ENCODE peak calls at places on chromosome 4, in nine cellular contexts. F is astrocyte; A is activated effector memory CD4-positive, alpha-beta T cell treated with anti-CD3 and anti-CD28 coated beads, Interleukin-2, amount 50 U/mL, for 16 hours; N is ELF-1; K is HEK293T; Q is stimulated activated CD4-positive, alpha-beta T cell treated with anti-CD3 and anti-CD28 coated beads, TNF-alpha, amount 100 ng/mL, for 4 hours; H is GOT3; U is cardiac fibroblast; C is NCI-H1105. O is an unnamed sample.

GRCh38 chr4:170721812-170722373 is 632.1 kb upstream of the AADAT start:
- DNase-seq in A (no peak), U (no peak), F (no peak), N (no peak), C (no peak), H (no peak), Q (no peak), K (no peak), O (no peak)

GRCh38 chr4:143961084-143961483 is 55.7 kb upstream of the GYPE start:
- DNase-seq in N (no peak), U (no peak), A (no peak), Q (no peak), F (no peak), H (no peak), C (no peak), K (no peak), O (no peak)

GRCh38 chr4:2812600-2812932 is 19.7 kb downstream of the SH3BP2 start:
- DNase-seq in H (no peak), A (no peak), Q (no peak), U (no peak), K (no peak), C (no peak), F (no peak), N (no peak), O (no peak)

GRCh38 chr4:182752158-182752910 is 164.9 kb downstream of the DCTD start:
- DNase-seq in U (peak; percentile 62), C (no peak), A (no peak), H (no peak), K (no peak), Q (no peak), F (peak; percentile 94), N (no peak), O (no peak)

GRCh38 chr4:29046166-29046565 is 1674.0 kb upstream of the PCDH7 start:
- DNase-seq in C (no peak), K (no peak), H (no peak), Q (no peak), F (peak; percentile 33), A (no peak), N (no peak), U (peak; percentile 68), O (no peak)

GRCh38 chr4:13920901-13921300 is 293.4 kb upstream of the BOD1L1 start:
- DNase-seq in Q (no peak), H (peak; percentile 68), K (no peak), U (peak; percentile 100), F (peak; percentile 100), C (no peak), A (no peak), N (peak; percentile 83), O (no peak)

GRCh38 chr4:55311792-55312490 is 34.1 kb upstream of the SRD5A3 start:
- DNase-seq in N (no peak), U (peak; percentile 55), H (no peak), C (no peak), K (no peak), F (no peak), A (no peak), Q (no peak), O (no peak)

GRCh38 chr4:76275486-76276126 is 24.1 kb downstream of the FAM47E start:
- DNase-seq in K (no peak), H (no peak), C (no peak), A (no peak), N (no peak), Q (no peak), U (no peak), F (no peak), O (no peak)

GRCh38 chr4:184343400-184344177 is 125.9 kb upstream of the ENPP6 start:
- DNase-seq in U (peak; percentile 78), N (peak; percentile 74), H (no peak), A (peak; percentile 72), C (peak; percentile 49), Q (peak; percentile 3), F (peak; percentile 74), K (peak; percentile 61), O (no peak)

GRCh38 chr4:185682236-185682635 is 129.8 kb downstream of the SORBS2 start:
- DNase-seq in K (no peak), H (no peak), C (no peak), Q (no peak), A (no peak), F (peak; percentile 83), U (peak; percentile 95), N (no peak), O (no peak)

GRCh38 chr4:187077749-187078148 is 354.1 kb upstream of the FAT1 start:
- DNase-seq in Q (no peak), C (no peak), U (no peak), H (no peak), F (no peak), A (no peak), N (no peak), K (no peak), O (no peak)

GRCh38 chr4:53233396-53233795 is 132.5 kb downstream of the SCFD2 start:
- DNase-seq in N (no peak), Q (no peak), A (no peak), F (peak; percentile 12), H (no peak), C (no peak), U (peak; percentile 41), K (no peak), O (no peak)

O was measured in T-helper 22 cell.